ENCODE peak calls at places on chromosome 11, in nine cellular contexts. One of them, this sample, is unnamed.

GRCh38 chr11:124716596-124716995 is 23.1 kb upstream of the NRGN start:
- DNase-seq in OCI-LY7: no peak
- DNase-seq in keratinocyte: peak; percentile 45
- DNase-seq in AG04449: no peak
- DNase-seq in cardiac fibroblast: no peak
- DNase-seq in transverse colon: no peak
- DNase-seq in fibroblast of pulmonary artery: peak; percentile 26
- DNase-seq in Peyer's patch: no peak
- DNase-seq in K562: no peak
- DNase-seq in this sample: no peak

GRCh38 chr11:64712430-64713030 is 10.5 kb downstream of the NRXN2 start:
- DNase-seq in OCI-LY7: no peak
- DNase-seq in keratinocyte: no peak
- DNase-seq in AG04449: no peak
- DNase-seq in cardiac fibroblast: no peak
- DNase-seq in transverse colon: no peak
- DNase-seq in fibroblast of pulmonary artery: no peak
- DNase-seq in Peyer's patch: no peak
- DNase-seq in K562: peak; percentile 47
- DNase-seq in this sample: no peak

GRCh38 chr11:19027829-19028595 is 32.5 kb downstream of the MRGPRX2 start:
- DNase-seq in OCI-LY7: no peak
- DNase-seq in keratinocyte: peak; percentile 83
- DNase-seq in AG04449: no peak
- DNase-seq in cardiac fibroblast: peak; percentile 23
- DNase-seq in transverse colon: no peak
- DNase-seq in fibroblast of pulmonary artery: peak; percentile 46
- DNase-seq in Peyer's patch: no peak
- DNase-seq in K562: no peak
- DNase-seq in this sample: peak; percentile 33

GRCh38 chr11:61489833-61490585 is 18.5 kb upstream of the LRRC10B start:
- DNase-seq in OCI-LY7: no peak
- DNase-seq in keratinocyte: no peak
- DNase-seq in AG04449: no peak
- DNase-seq in cardiac fibroblast: peak; percentile 72
- DNase-seq in transverse colon: no peak
- DNase-seq in fibroblast of pulmonary artery: peak; percentile 22
- DNase-seq in Peyer's patch: no peak
- DNase-seq in K562: no peak
- DNase-seq in this sample: no peak

GRCh38 chr11:2209900-2210321 is 38.3 kb upstream of the TH start:
- DNase-seq in OCI-LY7: no peak
- DNase-seq in keratinocyte: no peak
- DNase-seq in AG04449: no peak
- DNase-seq in cardiac fibroblast: no peak
- DNase-seq in transverse colon: no peak
- DNase-seq in fibroblast of pulmonary artery: no peak
- DNase-seq in Peyer's patch: peak; percentile 39
- DNase-seq in K562: no peak
- DNase-seq in this sample: no peak

GRCh38 chr11:114262681-114263509 is 33.3 kb upstream of the NNMT start:
- DNase-seq in OCI-LY7: peak; percentile 50
- DNase-seq in keratinocyte: no peak
- DNase-seq in AG04449: no peak
- DNase-seq in cardiac fibroblast: peak; percentile 82
- DNase-seq in transverse colon: no peak
- DNase-seq in fibroblast of pulmonary artery: peak; percentile 75
- DNase-seq in Peyer's patch: peak; percentile 42
- DNase-seq in K562: peak; percentile 68
- DNase-seq in this sample: no peak

GRCh38 chr11:67248653-67249052 is 17.6 kb upstream of the GRK2 start:
- DNase-seq in OCI-LY7: no peak
- DNase-seq in keratinocyte: peak; percentile 79
- DNase-seq in AG04449: no peak
- DNase-seq in cardiac fibroblast: peak; percentile 25
- DNase-seq in transverse colon: no peak
- DNase-seq in fibroblast of pulmonary artery: no peak
- DNase-seq in Peyer's patch: peak; percentile 31
- DNase-seq in K562: no peak
- DNase-seq in this sample: no peak

GRCh38 chr11:84794663-84795443 is 832.3 kb downstream of the DLG2 start:
- DNase-seq in OCI-LY7: no peak
- DNase-seq in keratinocyte: no peak
- DNase-seq in AG04449: no peak
- DNase-seq in cardiac fibroblast: no peak
- DNase-seq in transverse colon: no peak
- DNase-seq in fibroblast of pulmonary artery: no peak
- DNase-seq in Peyer's patch: no peak
- DNase-seq in K562: no peak
- DNase-seq in this sample: no peak

GRCh38 chr11:67657300-67657699 is 6.8 kb upstream of the ACY3 start:
- DNase-seq in OCI-LY7: no peak
- DNase-seq in keratinocyte: no peak
- DNase-seq in AG04449: no peak
- DNase-seq in cardiac fibroblast: no peak
- DNase-seq in transverse colon: no peak
- DNase-seq in fibroblast of pulmonary artery: no peak
- DNase-seq in Peyer's patch: no peak
- DNase-seq in K562: no peak
- DNase-seq in this sample: no peak

GRCh38 chr11:17865765-17866428 is 131.3 kb downstream of the KCNC1 start:
- DNase-seq in OCI-LY7: no peak
- DNase-seq in keratinocyte: no peak
- DNase-seq in AG04449: no peak
- DNase-seq in cardiac fibroblast: peak; percentile 8
- DNase-seq in transverse colon: no peak
- DNase-seq in fibroblast of pulmonary artery: no peak
- DNase-seq in Peyer's patch: no peak
- DNase-seq in K562: no peak
- DNase-seq in this sample: no peak

GRCh38 chr11:44421090-44421675 is 111.2 kb upstream of the ALX4 start:
- DNase-seq in OCI-LY7: no peak
- DNase-seq in keratinocyte: no peak
- DNase-seq in AG04449: no peak
- DNase-seq in cardiac fibroblast: no peak
- DNase-seq in transverse colon: no peak
- DNase-seq in fibroblast of pulmonary artery: no peak
- DNase-seq in Peyer's patch: no peak
- DNase-seq in K562: no peak
- DNase-seq in this sample: no peak

GRCh38 chr11:73308963-73309960 is 1.2 kb downstream of the ARHGEF17 start:
- DNase-seq in OCI-LY7: no peak
- DNase-seq in keratinocyte: no peak
- DNase-seq in AG04449: peak; percentile 75
- DNase-seq in cardiac fibroblast: peak; percentile 99
- DNase-seq in transverse colon: peak; percentile 84
- DNase-seq in fibroblast of pulmonary artery: peak; percentile 97
- DNase-seq in Peyer's patch: peak; percentile 83
- DNase-seq in K562: peak; percentile 28
- DNase-seq in this sample: peak; percentile 75

GRCh38 chr11:27296406-27296994 is 66.5 kb downstream of the CCDC34 start:
- DNase-seq in OCI-LY7: peak; percentile 46
- DNase-seq in keratinocyte: no peak
- DNase-seq in AG04449: no peak
- DNase-seq in cardiac fibroblast: peak; percentile 79
- DNase-seq in transverse colon: no peak
- DNase-seq in fibroblast of pulmonary artery: peak; percentile 79
- DNase-seq in Peyer's patch: no peak
- DNase-seq in K562: peak; percentile 67
- DNase-seq in this sample: no peak
- H3K4me3 ChIP-seq in OCI-LY7: no peak overlapping the region
- H3K4me3 ChIP-seq in keratinocyte: no peak overlapping the region
- H3K4me3 ChIP-seq in AG04449: no peak overlapping the region
- H3K4me3 ChIP-seq in cardiac fibroblast: no peak overlapping the region
- H3K4me3 ChIP-seq in transverse colon: no peak overlapping the region
- H3K4me3 ChIP-seq in fibroblast of pulmonary artery: no peak overlapping the region
- H3K4me3 ChIP-seq in Peyer's patch: no peak overlapping the region
- H3K4me3 ChIP-seq in K562: no peak overlapping the region
- H3K4me3 ChIP-seq in this sample: no peak overlapping the region

DNA sequence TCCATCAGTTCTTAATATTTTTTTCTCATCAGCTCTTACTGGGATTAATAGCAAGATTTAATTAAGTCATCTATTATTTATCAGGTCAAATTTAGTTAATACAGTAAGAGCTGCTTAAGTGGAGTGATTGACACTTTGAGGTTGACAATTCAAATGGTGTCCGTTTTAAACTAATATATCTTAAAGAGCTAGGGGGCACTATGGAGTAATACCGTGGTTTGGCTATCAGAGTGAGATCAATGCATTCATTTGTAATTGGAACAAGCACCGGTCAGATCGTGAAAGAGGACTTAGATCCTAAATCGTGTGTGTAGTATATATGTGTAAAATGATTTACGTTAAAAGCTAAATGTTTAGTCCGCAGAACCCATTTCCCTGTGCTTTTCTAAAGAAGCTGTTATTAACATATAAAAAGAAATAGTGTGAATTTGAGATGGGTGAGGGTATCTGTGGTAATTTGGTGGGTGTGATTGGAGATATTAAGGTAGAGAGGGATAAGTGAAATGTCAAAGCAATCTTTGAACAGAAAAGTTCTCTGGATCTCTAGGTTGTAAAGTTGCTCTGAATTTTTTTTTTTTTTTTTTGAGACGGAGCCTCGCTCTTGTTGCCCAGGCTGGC is 2.3 kb downstream of the SIK2 start:
- DNase-seq in OCI-LY7: peak; percentile 67
- DNase-seq in keratinocyte: no peak
- DNase-seq in AG04449: no peak
- DNase-seq in cardiac fibroblast: peak; percentile 63
- DNase-seq in transverse colon: no peak
- DNase-seq in fibroblast of pulmonary artery: peak; percentile 57
- DNase-seq in Peyer's patch: no peak
- DNase-seq in K562: peak; percentile 66
- DNase-seq in this sample: no peak
- H3K4me3 ChIP-seq in OCI-LY7: peak overlapping the region; percentile 96
- H3K4me3 ChIP-seq in keratinocyte: peak overlapping the region; percentile 92
- H3K4me3 ChIP-seq in AG04449: peak overlapping the region; percentile 28
- H3K4me3 ChIP-seq in cardiac fibroblast: peak overlapping the region; percentile 93
- H3K4me3 ChIP-seq in transverse colon: no peak overlapping the region
- H3K4me3 ChIP-seq in fibroblast of pulmonary artery: peak overlapping the region; percentile 58
- H3K4me3 ChIP-seq in Peyer's patch: peak overlapping the region; percentile 76
- H3K4me3 ChIP-seq in K562: peak overlapping the region; percentile 25
- H3K4me3 ChIP-seq in this sample: peak overlapping the region; percentile 74

DNA sequence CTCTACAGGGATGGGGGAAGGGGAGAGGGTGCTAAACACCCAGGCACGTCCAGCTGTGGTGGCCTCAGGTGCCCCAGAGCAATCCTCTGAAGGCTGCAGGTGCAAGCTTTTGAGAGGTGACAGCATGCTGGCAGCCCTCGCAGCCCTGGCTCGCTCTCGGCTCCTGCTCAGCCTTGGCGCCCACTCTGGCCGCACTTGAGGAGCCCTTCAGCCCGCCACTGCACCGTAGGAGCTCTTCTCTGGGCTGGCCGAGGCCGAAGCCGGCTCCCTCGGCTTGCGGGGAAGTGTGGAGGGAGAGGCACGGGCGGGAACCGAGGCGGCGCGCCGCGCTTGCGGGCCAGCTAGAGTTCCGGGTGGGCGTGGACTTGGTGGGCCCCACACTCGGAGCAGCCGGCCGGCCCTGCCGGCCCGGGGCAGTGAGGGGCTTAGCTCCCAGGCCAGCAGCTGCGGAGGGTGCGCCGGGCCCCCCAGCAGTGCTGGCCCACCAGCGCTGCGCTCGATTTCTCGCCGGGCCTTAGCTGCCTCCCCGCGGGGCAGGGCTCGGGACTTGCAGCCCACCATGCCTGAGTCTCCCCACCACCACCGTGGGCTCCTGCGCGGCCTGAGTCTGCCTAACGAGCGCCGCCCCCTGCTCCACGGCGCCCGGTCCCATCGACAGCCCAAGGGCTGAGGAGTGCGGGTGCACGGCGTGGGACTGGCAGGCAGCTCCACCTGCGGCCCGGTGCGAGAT is 112.1 kb downstream of the TRIM29 start:
- DNase-seq in OCI-LY7: no peak
- DNase-seq in keratinocyte: no peak
- DNase-seq in AG04449: no peak
- DNase-seq in cardiac fibroblast: no peak
- DNase-seq in transverse colon: no peak
- DNase-seq in fibroblast of pulmonary artery: no peak
- DNase-seq in Peyer's patch: peak; percentile 34
- DNase-seq in K562: no peak
- DNase-seq in this sample: no peak
- H3K4me3 ChIP-seq in OCI-LY7: no peak overlapping the region
- H3K4me3 ChIP-seq in keratinocyte: no peak overlapping the region
- H3K4me3 ChIP-seq in AG04449: no peak overlapping the region
- H3K4me3 ChIP-seq in cardiac fibroblast: no peak overlapping the region
- H3K4me3 ChIP-seq in transverse colon: no peak overlapping the region
- H3K4me3 ChIP-seq in fibroblast of pulmonary artery: no peak overlapping the region
- H3K4me3 ChIP-seq in Peyer's patch: no peak overlapping the region
- H3K4me3 ChIP-seq in K562: no peak overlapping the region
- H3K4me3 ChIP-seq in this sample: no peak overlapping the region

GRCh38 chr11:45817191-45817590 is 12.2 kb downstream of the SLC35C1 start:
- DNase-seq in OCI-LY7: peak; percentile 62
- DNase-seq in keratinocyte: no peak
- DNase-seq in AG04449: no peak
- DNase-seq in cardiac fibroblast: no peak
- DNase-seq in transverse colon: no peak
- DNase-seq in fibroblast of pulmonary artery: no peak
- DNase-seq in Peyer's patch: no peak
- DNase-seq in K562: no peak
- DNase-seq in this sample: no peak
- H3K4me3 ChIP-seq in OCI-LY7: no peak overlapping the region
- H3K4me3 ChIP-seq in keratinocyte: no peak overlapping the region
- H3K4me3 ChIP-seq in AG04449: no peak overlapping the region
- H3K4me3 ChIP-seq in cardiac fibroblast: no peak overlapping the region
- H3K4me3 ChIP-seq in transverse colon: no peak overlapping the region
- H3K4me3 ChIP-seq in fibroblast of pulmonary artery: no peak overlapping the region
- H3K4me3 ChIP-seq in Peyer's patch: no peak overlapping the region
- H3K4me3 ChIP-seq in K562: no peak overlapping the region
- H3K4me3 ChIP-seq in this sample: no peak overlapping the region

This sample was measured in HFF-Myc.